ENCODE peak calls at places on chromosomes 5 and 9, in five cellular contexts. One of them, this sample, is unnamed.

GRCh38 chr9:111965566-111966019 is 69.0 kb downstream of the UGCG start:
- DNase-seq in mucosa of gallbladder: peak; percentile 61
- DNase-seq in NCI-H1436: no peak
- DNase-seq in stimulated activated CD4-positive, alpha-beta T cell treated with anti-CD3 and anti-CD28 coated beads, Interleukin-15, amount 100 ng/mL, for 24 hours: no peak
- DNase-seq in HCT116: peak; percentile 83
- DNase-seq in this sample: no peak

GRCh38 chr5:95617057-95617456 is 2.8 kb upstream of the GPR150 start:
- DNase-seq in mucosa of gallbladder: no peak
- DNase-seq in NCI-H1436: no peak
- DNase-seq in stimulated activated CD4-positive, alpha-beta T cell treated with anti-CD3 and anti-CD28 coated beads, Interleukin-15, amount 100 ng/mL, for 24 hours: no peak
- DNase-seq in HCT116: no peak
- DNase-seq in this sample: no peak

GRCh38 chr9:99173570-99174504 is 47.9 kb downstream of the ALG2 start:
- DNase-seq in mucosa of gallbladder: no peak
- DNase-seq in NCI-H1436: no peak
- DNase-seq in stimulated activated CD4-positive, alpha-beta T cell treated with anti-CD3 and anti-CD28 coated beads, Interleukin-15, amount 100 ng/mL, for 24 hours: no peak
- DNase-seq in HCT116: no peak
- DNase-seq in this sample: peak; percentile 16

GRCh38 chr5:163916376-163916775 is 411.0 kb downstream of the MAT2B start:
- DNase-seq in mucosa of gallbladder: peak; percentile 16
- DNase-seq in NCI-H1436: no peak
- DNase-seq in stimulated activated CD4-positive, alpha-beta T cell treated with anti-CD3 and anti-CD28 coated beads, Interleukin-15, amount 100 ng/mL, for 24 hours: no peak
- DNase-seq in HCT116: no peak
- DNase-seq in this sample: no peak

GRCh38 chr5:74865293-74865798 is 841 bp downstream of the FAM169A start:
- DNase-seq in mucosa of gallbladder: no peak
- DNase-seq in NCI-H1436: no peak
- DNase-seq in stimulated activated CD4-positive, alpha-beta T cell treated with anti-CD3 and anti-CD28 coated beads, Interleukin-15, amount 100 ng/mL, for 24 hours: peak; percentile 5
- DNase-seq in HCT116: no peak
- DNase-seq in this sample: no peak

GRCh38 chr5:153824909-153825308 is 213.8 kb downstream of the FAM114A2 start:
- DNase-seq in mucosa of gallbladder: no peak
- DNase-seq in NCI-H1436: no peak
- DNase-seq in stimulated activated CD4-positive, alpha-beta T cell treated with anti-CD3 and anti-CD28 coated beads, Interleukin-15, amount 100 ng/mL, for 24 hours: no peak
- DNase-seq in HCT116: no peak
- DNase-seq in this sample: no peak

GRCh38 chr9:13568446-13568845 is 289.0 kb upstream of the MPDZ start:
- DNase-seq in mucosa of gallbladder: no peak
- DNase-seq in NCI-H1436: no peak
- DNase-seq in stimulated activated CD4-positive, alpha-beta T cell treated with anti-CD3 and anti-CD28 coated beads, Interleukin-15, amount 100 ng/mL, for 24 hours: no peak
- DNase-seq in HCT116: no peak
- DNase-seq in this sample: no peak

GRCh38 chr9:4590430-4591122 is 71.5 kb upstream of the PLPP6 start:
- DNase-seq in mucosa of gallbladder: no peak
- DNase-seq in NCI-H1436: no peak
- DNase-seq in stimulated activated CD4-positive, alpha-beta T cell treated with anti-CD3 and anti-CD28 coated beads, Interleukin-15, amount 100 ng/mL, for 24 hours: no peak
- DNase-seq in HCT116: no peak
- DNase-seq in this sample: no peak

GRCh38 chr5:65191554-65192126 is 290.1 kb downstream of the ADAMTS6 start:
- DNase-seq in mucosa of gallbladder: no peak
- DNase-seq in NCI-H1436: no peak
- DNase-seq in stimulated activated CD4-positive, alpha-beta T cell treated with anti-CD3 and anti-CD28 coated beads, Interleukin-15, amount 100 ng/mL, for 24 hours: no peak
- DNase-seq in HCT116: no peak
- DNase-seq in this sample: no peak

GRCh38 chr9:130895481-130896232 is 955 bp downstream of the QRFP start:
- DNase-seq in mucosa of gallbladder: no peak
- DNase-seq in NCI-H1436: no peak
- DNase-seq in stimulated activated CD4-positive, alpha-beta T cell treated with anti-CD3 and anti-CD28 coated beads, Interleukin-15, amount 100 ng/mL, for 24 hours: no peak
- DNase-seq in HCT116: no peak
- DNase-seq in this sample: no peak

GRCh38 chr9:35858428-35858827 is 11.8 kb downstream of the OR13J1 start:
- DNase-seq in mucosa of gallbladder: no peak
- DNase-seq in NCI-H1436: no peak
- DNase-seq in stimulated activated CD4-positive, alpha-beta T cell treated with anti-CD3 and anti-CD28 coated beads, Interleukin-15, amount 100 ng/mL, for 24 hours: no peak
- DNase-seq in HCT116: no peak
- DNase-seq in this sample: no peak

GRCh38 chr5:14204785-14205321 is 61.7 kb downstream of the TRIO start:
- DNase-seq in mucosa of gallbladder: peak; percentile 61
- DNase-seq in NCI-H1436: no peak
- DNase-seq in stimulated activated CD4-positive, alpha-beta T cell treated with anti-CD3 and anti-CD28 coated beads, Interleukin-15, amount 100 ng/mL, for 24 hours: no peak
- DNase-seq in HCT116: no peak
- DNase-seq in this sample: no peak

GRCh38 chr9:107086460-107086859 is 196.6 kb upstream of the RAD23B start:
- DNase-seq in mucosa of gallbladder: no peak
- DNase-seq in NCI-H1436: no peak
- DNase-seq in stimulated activated CD4-positive, alpha-beta T cell treated with anti-CD3 and anti-CD28 coated beads, Interleukin-15, amount 100 ng/mL, for 24 hours: no peak
- DNase-seq in HCT116: no peak
- DNase-seq in this sample: no peak

GRCh38 chr9:85420750-85421149 is 321.0 kb downstream of the AGTPBP1 start:
- DNase-seq in mucosa of gallbladder: no peak
- DNase-seq in NCI-H1436: no peak
- DNase-seq in stimulated activated CD4-positive, alpha-beta T cell treated with anti-CD3 and anti-CD28 coated beads, Interleukin-15, amount 100 ng/mL, for 24 hours: no peak
- DNase-seq in HCT116: no peak
- DNase-seq in this sample: no peak

GRCh38 chr5:95822408-95823240 is at the start of gene GLRX:
- DNase-seq in mucosa of gallbladder: peak; percentile 83
- DNase-seq in NCI-H1436: peak; percentile 53
- DNase-seq in stimulated activated CD4-positive, alpha-beta T cell treated with anti-CD3 and anti-CD28 coated beads, Interleukin-15, amount 100 ng/mL, for 24 hours: peak; percentile 72
- DNase-seq in HCT116: peak; percentile 80
- DNase-seq in this sample: peak; percentile 77

GRCh38 chr9:38254756-38255155 is 137.7 kb upstream of the ALDH1B1 start:
- DNase-seq in mucosa of gallbladder: no peak
- DNase-seq in NCI-H1436: no peak
- DNase-seq in stimulated activated CD4-positive, alpha-beta T cell treated with anti-CD3 and anti-CD28 coated beads, Interleukin-15, amount 100 ng/mL, for 24 hours: no peak
- DNase-seq in HCT116: no peak
- DNase-seq in this sample: no peak

GRCh38 chr5:143208781-143209510 is 194.5 kb downstream of the NR3C1 start:
- DNase-seq in mucosa of gallbladder: no peak
- DNase-seq in NCI-H1436: no peak
- DNase-seq in stimulated activated CD4-positive, alpha-beta T cell treated with anti-CD3 and anti-CD28 coated beads, Interleukin-15, amount 100 ng/mL, for 24 hours: no peak
- DNase-seq in HCT116: no peak
- DNase-seq in this sample: no peak

GRCh38 chr9:119283118-119283794 is 86.0 kb downstream of the BRINP1 start:
- DNase-seq in mucosa of gallbladder: no peak
- DNase-seq in NCI-H1436: no peak
- DNase-seq in stimulated activated CD4-positive, alpha-beta T cell treated with anti-CD3 and anti-CD28 coated beads, Interleukin-15, amount 100 ng/mL, for 24 hours: no peak
- DNase-seq in HCT116: no peak
- DNase-seq in this sample: no peak

GRCh38 chr5:128534729-128535128 is 3.3 kb downstream of the FBN2 start:
- DNase-seq in mucosa of gallbladder: no peak
- DNase-seq in NCI-H1436: no peak
- DNase-seq in stimulated activated CD4-positive, alpha-beta T cell treated with anti-CD3 and anti-CD28 coated beads, Interleukin-15, amount 100 ng/mL, for 24 hours: no peak
- DNase-seq in HCT116: no peak
- DNase-seq in this sample: no peak

GRCh38 chr5:8993031-8993430 is 552.8 kb downstream of the SEMA5A start:
- DNase-seq in mucosa of gallbladder: no peak
- DNase-seq in NCI-H1436: no peak
- DNase-seq in stimulated activated CD4-positive, alpha-beta T cell treated with anti-CD3 and anti-CD28 coated beads, Interleukin-15, amount 100 ng/mL, for 24 hours: no peak
- DNase-seq in HCT116: no peak
- DNase-seq in this sample: no peak

GRCh38 chr5:151555760-151556576 is 35.2 kb downstream of the FAT2 start:
- DNase-seq in mucosa of gallbladder: no peak
- DNase-seq in NCI-H1436: no peak
- DNase-seq in stimulated activated CD4-positive, alpha-beta T cell treated with anti-CD3 and anti-CD28 coated beads, Interleukin-15, amount 100 ng/mL, for 24 hours: no peak
- DNase-seq in HCT116: no peak
- DNase-seq in this sample: no peak

GRCh38 chr9:133767625-133768024 is 29.5 kb upstream of the SARDH start:
- DNase-seq in mucosa of gallbladder: no peak
- DNase-seq in NCI-H1436: no peak
- DNase-seq in stimulated activated CD4-positive, alpha-beta T cell treated with anti-CD3 and anti-CD28 coated beads, Interleukin-15, amount 100 ng/mL, for 24 hours: no peak
- DNase-seq in HCT116: no peak
- DNase-seq in this sample: no peak

GRCh38 chr5:38714703-38715355 is 131.0 kb upstream of the OSMR start:
- DNase-seq in mucosa of gallbladder: no peak
- DNase-seq in NCI-H1436: no peak
- DNase-seq in stimulated activated CD4-positive, alpha-beta T cell treated with anti-CD3 and anti-CD28 coated beads, Interleukin-15, amount 100 ng/mL, for 24 hours: no peak
- DNase-seq in HCT116: no peak
- DNase-seq in this sample: no peak

GRCh38 chr9:101121836-101122399 is 93.4 kb downstream of the PLPPR1 start:
- DNase-seq in mucosa of gallbladder: no peak
- DNase-seq in NCI-H1436: no peak
- DNase-seq in stimulated activated CD4-positive, alpha-beta T cell treated with anti-CD3 and anti-CD28 coated beads, Interleukin-15, amount 100 ng/mL, for 24 hours: no peak
- DNase-seq in HCT116: no peak
- DNase-seq in this sample: no peak

GRCh38 chr9:86036555-86036954 is 62.8 kb downstream of the GOLM1 start:
- DNase-seq in mucosa of gallbladder: no peak
- DNase-seq in NCI-H1436: no peak
- DNase-seq in stimulated activated CD4-positive, alpha-beta T cell treated with anti-CD3 and anti-CD28 coated beads, Interleukin-15, amount 100 ng/mL, for 24 hours: no peak
- DNase-seq in HCT116: no peak
- DNase-seq in this sample: no peak

GRCh38 chr5:111756701-111757581 is at the start of gene NREP:
- DNase-seq in mucosa of gallbladder: peak; percentile 91
- DNase-seq in NCI-H1436: peak; percentile 93
- DNase-seq in stimulated activated CD4-positive, alpha-beta T cell treated with anti-CD3 and anti-CD28 coated beads, Interleukin-15, amount 100 ng/mL, for 24 hours: peak; percentile 83
- DNase-seq in HCT116: peak; percentile 71
- DNase-seq in this sample: peak; percentile 84

GRCh38 chr9:3879315-3879714 is 353.5 kb upstream of the RFX3 start:
- DNase-seq in mucosa of gallbladder: no peak
- DNase-seq in NCI-H1436: no peak
- DNase-seq in stimulated activated CD4-positive, alpha-beta T cell treated with anti-CD3 and anti-CD28 coated beads, Interleukin-15, amount 100 ng/mL, for 24 hours: no peak
- DNase-seq in HCT116: no peak
- DNase-seq in this sample: no peak

GRCh38 chr5:78242001-78242400 is 52.5 kb downstream of the AP3B1 start:
- DNase-seq in mucosa of gallbladder: no peak
- DNase-seq in NCI-H1436: no peak
- DNase-seq in stimulated activated CD4-positive, alpha-beta T cell treated with anti-CD3 and anti-CD28 coated beads, Interleukin-15, amount 100 ng/mL, for 24 hours: no peak
- DNase-seq in HCT116: no peak
- DNase-seq in this sample: no peak

GRCh38 chr9:114314881-114315722 is 7.8 kb upstream of the ORM1 start:
- DNase-seq in mucosa of gallbladder: no peak
- DNase-seq in NCI-H1436: no peak
- DNase-seq in stimulated activated CD4-positive, alpha-beta T cell treated with anti-CD3 and anti-CD28 coated beads, Interleukin-15, amount 100 ng/mL, for 24 hours: no peak
- DNase-seq in HCT116: no peak
- DNase-seq in this sample: no peak

GRCh38 chr9:108882052-108882888 is 20.2 kb downstream of the ACTL7A start:
- DNase-seq in mucosa of gallbladder: no peak
- DNase-seq in NCI-H1436: no peak
- DNase-seq in stimulated activated CD4-positive, alpha-beta T cell treated with anti-CD3 and anti-CD28 coated beads, Interleukin-15, amount 100 ng/mL, for 24 hours: no peak
- DNase-seq in HCT116: no peak
- DNase-seq in this sample: no peak

GRCh38 chr5:124262443-124262842 is 484.0 kb downstream of the ZNF608 start:
- DNase-seq in mucosa of gallbladder: no peak
- DNase-seq in NCI-H1436: no peak
- DNase-seq in stimulated activated CD4-positive, alpha-beta T cell treated with anti-CD3 and anti-CD28 coated beads, Interleukin-15, amount 100 ng/mL, for 24 hours: no peak
- DNase-seq in HCT116: no peak
- DNase-seq in this sample: no peak

GRCh38 chr5:24644757-24645156 is at the start of gene CDH10:
- DNase-seq in mucosa of gallbladder: no peak
- DNase-seq in NCI-H1436: peak; percentile 60
- DNase-seq in stimulated activated CD4-positive, alpha-beta T cell treated with anti-CD3 and anti-CD28 coated beads, Interleukin-15, amount 100 ng/mL, for 24 hours: no peak
- DNase-seq in HCT116: no peak
- DNase-seq in this sample: no peak

GRCh38 chr5:126674145-126674544 is 73.4 kb downstream of the PHAX start:
- DNase-seq in mucosa of gallbladder: no peak
- DNase-seq in NCI-H1436: no peak
- DNase-seq in stimulated activated CD4-positive, alpha-beta T cell treated with anti-CD3 and anti-CD28 coated beads, Interleukin-15, amount 100 ng/mL, for 24 hours: no peak
- DNase-seq in HCT116: no peak
- DNase-seq in this sample: no peak

GRCh38 chr5:67037171-67037570 is 159.4 kb downstream of the CD180 start:
- DNase-seq in mucosa of gallbladder: no peak
- DNase-seq in NCI-H1436: no peak
- DNase-seq in stimulated activated CD4-positive, alpha-beta T cell treated with anti-CD3 and anti-CD28 coated beads, Interleukin-15, amount 100 ng/mL, for 24 hours: no peak
- DNase-seq in HCT116: no peak
- DNase-seq in this sample: no peak

GRCh38 chr5:137084016-137084415 is 415.1 kb downstream of the SPOCK1 start:
- DNase-seq in mucosa of gallbladder: no peak
- DNase-seq in NCI-H1436: no peak
- DNase-seq in stimulated activated CD4-positive, alpha-beta T cell treated with anti-CD3 and anti-CD28 coated beads, Interleukin-15, amount 100 ng/mL, for 24 hours: no peak
- DNase-seq in HCT116: no peak
- DNase-seq in this sample: no peak

GRCh38 chr9:335373-335772 is 120.7 kb downstream of the DOCK8 start:
- DNase-seq in mucosa of gallbladder: no peak
- DNase-seq in NCI-H1436: no peak
- DNase-seq in stimulated activated CD4-positive, alpha-beta T cell treated with anti-CD3 and anti-CD28 coated beads, Interleukin-15, amount 100 ng/mL, for 24 hours: no peak
- DNase-seq in HCT116: no peak
- DNase-seq in this sample: no peak

GRCh38 chr5:170863646-170864045 is 1.8 kb downstream of the RANBP17 start:
- DNase-seq in mucosa of gallbladder: no peak
- DNase-seq in NCI-H1436: no peak
- DNase-seq in stimulated activated CD4-positive, alpha-beta T cell treated with anti-CD3 and anti-CD28 coated beads, Interleukin-15, amount 100 ng/mL, for 24 hours: no peak
- DNase-seq in HCT116: no peak
- DNase-seq in this sample: no peak

This sample was measured in activated CD8-positive, alpha-beta T cell treated with anti-CD3 and anti-CD28 coated beads, Interleukin-2, amount 10 ng/mL, durations not matched to agents 7 days and 5 days.